ENCODE peak calls at places on chromosomes 4 and X, in four cellular contexts. One of them, this sample, is unnamed.

GRCh38 chr4:76696109-76696508 is 201.8 kb downstream of the SOWAHB start:
- DNase-seq in GM19239: no peak
- DNase-seq in GM23248: peak
- DNase-seq in T-helper 17 cell: no peak
- DNase-seq in this sample: no peak

GRCh38 chr4:86919824-86920223 is 15.0 kb upstream of the AFF1 start:
- DNase-seq in GM19239: no peak
- DNase-seq in GM23248: peak
- DNase-seq in T-helper 17 cell: no peak
- DNase-seq in this sample: no peak

GRCh38 chr4:139814285-139815015 is 148.8 kb downstream of the MGST2 start:
- DNase-seq in GM19239: no peak
- DNase-seq in GM23248: peak
- DNase-seq in T-helper 17 cell: no peak
- DNase-seq in this sample: no peak

GRCh38 chr4:98861100-98861499 is 67.8 kb downstream of the EIF4E start:
- DNase-seq in GM19239: no peak
- DNase-seq in GM23248: no peak
- DNase-seq in T-helper 17 cell: no peak
- DNase-seq in this sample: no peak

GRCh38 chrX:55160685-55161552 is 59.2 kb upstream of the PAGE5 start:
- DNase-seq in GM19239: peak
- DNase-seq in GM23248: peak
- DNase-seq in T-helper 17 cell: peak
- DNase-seq in this sample: peak

GRCh38 chr4:72948080-72948479 is 121.4 kb downstream of the COX18 start:
- DNase-seq in GM19239: no peak
- DNase-seq in GM23248: no peak
- DNase-seq in T-helper 17 cell: no peak
- DNase-seq in this sample: no peak

GRCh38 chr4:188147776-188148175 is 8.5 kb downstream of the TRIML1 start:
- DNase-seq in GM19239: no peak
- DNase-seq in GM23248: no peak
- DNase-seq in T-helper 17 cell: no peak
- DNase-seq in this sample: no peak

GRCh38 chr4:93825551-93826216 is 2.9 kb upstream of the ATOH1 start:
- DNase-seq in GM19239: no peak
- DNase-seq in GM23248: no peak
- DNase-seq in T-helper 17 cell: no peak
- DNase-seq in this sample: no peak

GRCh38 chr4:186027405-186027804 is 41.6 kb upstream of the TLR3 start:
- DNase-seq in GM19239: no peak
- DNase-seq in GM23248: no peak
- DNase-seq in T-helper 17 cell: no peak
- DNase-seq in this sample: no peak

GRCh38 chr4:183783933-183784622 is 121.0 kb upstream of the STOX2 start:
- DNase-seq in GM19239: no peak
- DNase-seq in GM23248: peak
- DNase-seq in T-helper 17 cell: no peak
- DNase-seq in this sample: no peak

GRCh38 chrX:68835104-68835442 is 6.3 kb downstream of the EFNB1 start:
- DNase-seq in GM19239: no peak
- DNase-seq in GM23248: no peak
- DNase-seq in T-helper 17 cell: no peak
- DNase-seq in this sample: no peak

GRCh38 chrX:18574591-18574990 is 97.3 kb downstream of the RS1 start:
- DNase-seq in GM19239: no peak
- DNase-seq in GM23248: peak
- DNase-seq in T-helper 17 cell: no peak
- DNase-seq in this sample: no peak

GRCh38 chr4:129344058-129344457 is 248.1 kb downstream of the C4orf33 start:
- DNase-seq in GM19239: peak
- DNase-seq in GM23248: peak
- DNase-seq in T-helper 17 cell: no peak
- DNase-seq in this sample: no peak

GRCh38 chrX:81925812-81926211 is 723.9 kb downstream of the SH3BGRL start:
- DNase-seq in GM19239: no peak
- DNase-seq in GM23248: no peak
- DNase-seq in T-helper 17 cell: no peak
- DNase-seq in this sample: no peak

GRCh38 chr4:139556735-139557505 is 901 bp upstream of the SETD7 start:
- DNase-seq in GM19239: no peak
- DNase-seq in GM23248: peak
- DNase-seq in T-helper 17 cell: peak
- DNase-seq in this sample: peak

GRCh38 chr4:60195256-60195655 is 1004.9 kb upstream of the ADGRL3 start:
- DNase-seq in GM19239: no peak
- DNase-seq in GM23248: no peak
- DNase-seq in T-helper 17 cell: no peak
- DNase-seq in this sample: no peak

GRCh38 chr4:140743194-140743931 is 12.8 kb downstream of the TBC1D9 start:
- DNase-seq in GM19239: no peak
- DNase-seq in GM23248: peak
- DNase-seq in T-helper 17 cell: no peak
- DNase-seq in this sample: peak

GRCh38 chr4:148618856-148619255 is 176.6 kb upstream of the NR3C2 start:
- DNase-seq in GM19239: no peak
- DNase-seq in GM23248: no peak
- DNase-seq in T-helper 17 cell: no peak
- DNase-seq in this sample: no peak

GRCh38 chr4:13988347-13989265 is 361.1 kb upstream of the BOD1L1 start:
- DNase-seq in GM19239: no peak
- DNase-seq in GM23248: peak
- DNase-seq in T-helper 17 cell: no peak
- DNase-seq in this sample: no peak

GRCh38 chr4:151114338-151114737 is 14.9 kb downstream of the RPS3A start:
- DNase-seq in GM19239: no peak
- DNase-seq in GM23248: no peak
- DNase-seq in T-helper 17 cell: no peak
- DNase-seq in this sample: no peak

GRCh38 chr4:125115941-125116340 is 198.8 kb upstream of the FAT4 start:
- DNase-seq in GM19239: no peak
- DNase-seq in GM23248: peak
- DNase-seq in T-helper 17 cell: no peak
- DNase-seq in this sample: no peak

GRCh38 chr4:1234296-1234695 is 14.6 kb downstream of the CTBP1 start:
- DNase-seq in GM19239: no peak
- DNase-seq in GM23248: peak
- DNase-seq in T-helper 17 cell: no peak
- DNase-seq in this sample: no peak

GRCh38 chr4:99822734-99823133 is 6.1 kb downstream of the DAPP1 start:
- DNase-seq in GM19239: no peak
- DNase-seq in GM23248: no peak
- DNase-seq in T-helper 17 cell: no peak
- DNase-seq in this sample: no peak

GRCh38 chr4:147740176-147740575 is 8.3 kb downstream of the ARHGAP10 start:
- DNase-seq in GM19239: no peak
- DNase-seq in GM23248: no peak
- DNase-seq in T-helper 17 cell: no peak
- DNase-seq in this sample: no peak

GRCh38 chrX:78075787-78076389 is 28.2 kb upstream of the PGK1 start:
- DNase-seq in GM19239: no peak
- DNase-seq in GM23248: no peak
- DNase-seq in T-helper 17 cell: no peak
- DNase-seq in this sample: no peak

GRCh38 chr4:1395941-1396805 is 10.1 kb downstream of the NKX1-1 start:
- DNase-seq in GM19239: no peak
- DNase-seq in GM23248: no peak
- DNase-seq in T-helper 17 cell: no peak
- DNase-seq in this sample: no peak

GRCh38 chr4:123826896-123827295 is 430.3 kb downstream of the SPRY1 start:
- DNase-seq in GM19239: no peak
- DNase-seq in GM23248: peak
- DNase-seq in T-helper 17 cell: no peak
- DNase-seq in this sample: no peak

GRCh38 chr4:6270691-6271121 is 1.1 kb downstream of the WFS1 start:
- DNase-seq in GM19239: no peak
- DNase-seq in GM23248: peak
- DNase-seq in T-helper 17 cell: no peak
- DNase-seq in this sample: no peak

GRCh38 chrX:31112226-31112999 is 40.6 kb upstream of the FTHL17 start:
- DNase-seq in GM19239: no peak
- DNase-seq in GM23248: no peak
- DNase-seq in T-helper 17 cell: no peak
- DNase-seq in this sample: no peak

GRCh38 chr4:110735691-110736090 is 112.8 kb upstream of the PITX2 start:
- DNase-seq in GM19239: no peak
- DNase-seq in GM23248: peak
- DNase-seq in T-helper 17 cell: no peak
- DNase-seq in this sample: no peak

GRCh38 chrX:150224676-150225075 is 138.4 kb upstream of the MAMLD1 start:
- DNase-seq in GM19239: no peak
- DNase-seq in GM23248: no peak
- DNase-seq in T-helper 17 cell: no peak
- DNase-seq in this sample: no peak

GRCh38 chr4:22391548-22391947 is 124.3 kb downstream of the ADGRA3 start:
- DNase-seq in GM19239: no peak
- DNase-seq in GM23248: peak
- DNase-seq in T-helper 17 cell: no peak
- DNase-seq in this sample: peak

GRCh38 chr4:146119845-146120404 is 55.6 kb upstream of the LSM6 start:
- DNase-seq in GM19239: no peak
- DNase-seq in GM23248: no peak
- DNase-seq in T-helper 17 cell: no peak
- DNase-seq in this sample: no peak

GRCh38 chr4:152539556-152540292 is 3.8 kb upstream of the FBXW7 start:
- DNase-seq in GM19239: no peak
- DNase-seq in GM23248: no peak
- DNase-seq in T-helper 17 cell: no peak
- DNase-seq in this sample: no peak

GRCh38 chrX:40005290-40006011 is 92.3 kb downstream of the BCOR start:
- DNase-seq in GM19239: no peak
- DNase-seq in GM23248: no peak
- DNase-seq in T-helper 17 cell: no peak
- DNase-seq in this sample: no peak

GRCh38 chr4:145525291-145525740 is 43.7 kb downstream of the SMAD1 start:
- DNase-seq in GM19239: no peak
- DNase-seq in GM23248: peak
- DNase-seq in T-helper 17 cell: no peak
- DNase-seq in this sample: no peak

GRCh38 chr4:4666693-4667642 is 125.1 kb upstream of the STX18 start:
- DNase-seq in GM19239: no peak
- DNase-seq in GM23248: peak
- DNase-seq in T-helper 17 cell: no peak
- DNase-seq in this sample: no peak